ENCODE peak calls at places on chromosomes 5 and 9, in six cellular contexts. One of them, this sample, is unnamed.

GRCh38 chr9:136535070-136535469 is 10.8 kb downstream of the NOTCH1 start:
- DNase-seq in left ventricle myocardium inferior: no peak
- DNase-seq in OCI-LY7: peak; percentile 79
- DNase-seq in colonic mucosa: no peak
- DNase-seq in breast epithelium: no peak
- DNase-seq in heart right ventricle: no peak
- DNase-seq in this sample: no peak

GRCh38 chr9:114546851-114547250 is 40.7 kb upstream of the ATP6V1G1 start:
- DNase-seq in left ventricle myocardium inferior: no peak
- DNase-seq in OCI-LY7: no peak
- DNase-seq in colonic mucosa: no peak
- DNase-seq in breast epithelium: no peak
- DNase-seq in heart right ventricle: no peak
- DNase-seq in this sample: no peak

GRCh38 chr9:105405514-105406131 is 42.2 kb upstream of the FSD1L start:
- DNase-seq in left ventricle myocardium inferior: no peak
- DNase-seq in OCI-LY7: peak; percentile 71
- DNase-seq in colonic mucosa: no peak
- DNase-seq in breast epithelium: no peak
- DNase-seq in heart right ventricle: no peak
- DNase-seq in this sample: peak; percentile 56

GRCh38 chr5:76556511-76557221 is 66.5 kb downstream of the F2RL2 start:
- DNase-seq in left ventricle myocardium inferior: no peak
- DNase-seq in OCI-LY7: peak; percentile 53
- DNase-seq in colonic mucosa: no peak
- DNase-seq in breast epithelium: no peak
- DNase-seq in heart right ventricle: no peak
- DNase-seq in this sample: no peak

GRCh38 chr5:29001666-29002065 is 1963.3 kb upstream of the CDH9 start:
- DNase-seq in left ventricle myocardium inferior: no peak
- DNase-seq in OCI-LY7: no peak
- DNase-seq in colonic mucosa: no peak
- DNase-seq in breast epithelium: no peak
- DNase-seq in heart right ventricle: no peak
- DNase-seq in this sample: no peak

GRCh38 chr5:39138892-39139291 is 64.7 kb upstream of the RICTOR start:
- DNase-seq in left ventricle myocardium inferior: no peak
- DNase-seq in OCI-LY7: no peak
- DNase-seq in colonic mucosa: no peak
- DNase-seq in breast epithelium: no peak
- DNase-seq in heart right ventricle: no peak
- DNase-seq in this sample: peak; percentile 67

GRCh38 chr5:83222906-83223305 is 145.6 kb downstream of the XRCC4 start:
- DNase-seq in left ventricle myocardium inferior: no peak
- DNase-seq in OCI-LY7: no peak
- DNase-seq in colonic mucosa: no peak
- DNase-seq in breast epithelium: no peak
- DNase-seq in heart right ventricle: no peak
- DNase-seq in this sample: no peak

GRCh38 chr5:142641681-142642080 is 44.2 kb downstream of the FGF1 start:
- DNase-seq in left ventricle myocardium inferior: no peak
- DNase-seq in OCI-LY7: no peak
- DNase-seq in colonic mucosa: no peak
- DNase-seq in breast epithelium: no peak
- DNase-seq in heart right ventricle: no peak
- DNase-seq in this sample: no peak

GRCh38 chr9:4375424-4376195 is 75.7 kb upstream of the GLIS3 start:
- DNase-seq in left ventricle myocardium inferior: no peak
- DNase-seq in OCI-LY7: no peak
- DNase-seq in colonic mucosa: no peak
- DNase-seq in breast epithelium: no peak
- DNase-seq in heart right ventricle: no peak
- DNase-seq in this sample: peak; percentile 68

GRCh38 chr9:81665514-81665838 is 23.9 kb downstream of the TLE1 start:
- DNase-seq in left ventricle myocardium inferior: no peak
- DNase-seq in OCI-LY7: no peak
- DNase-seq in colonic mucosa: no peak
- DNase-seq in breast epithelium: no peak
- DNase-seq in heart right ventricle: no peak
- DNase-seq in this sample: no peak
- H3K4me3 ChIP-seq in left ventricle myocardium inferior: peak overlapping the region; percentile 5
- H3K4me3 ChIP-seq in OCI-LY7: no peak overlapping the region
- H3K4me3 ChIP-seq in colonic mucosa: no peak overlapping the region
- H3K4me3 ChIP-seq in breast epithelium: no peak overlapping the region
- H3K4me3 ChIP-seq in heart right ventricle: no peak overlapping the region
- H3K4me3 ChIP-seq in this sample: no peak overlapping the region

GRCh38 chr5:10632110-10632903 is 68.4 kb downstream of the ANKRD33B start:
- DNase-seq in left ventricle myocardium inferior: no peak
- DNase-seq in OCI-LY7: peak; percentile 55
- DNase-seq in colonic mucosa: no peak
- DNase-seq in breast epithelium: no peak
- DNase-seq in heart right ventricle: no peak
- DNase-seq in this sample: peak; percentile 66
- H3K4me3 ChIP-seq in left ventricle myocardium inferior: no peak overlapping the region
- H3K4me3 ChIP-seq in OCI-LY7: peak overlapping the region; percentile 49
- H3K4me3 ChIP-seq in colonic mucosa: no peak overlapping the region
- H3K4me3 ChIP-seq in breast epithelium: no peak overlapping the region
- H3K4me3 ChIP-seq in heart right ventricle: no peak overlapping the region
- H3K4me3 ChIP-seq in this sample: no peak overlapping the region

DNA sequence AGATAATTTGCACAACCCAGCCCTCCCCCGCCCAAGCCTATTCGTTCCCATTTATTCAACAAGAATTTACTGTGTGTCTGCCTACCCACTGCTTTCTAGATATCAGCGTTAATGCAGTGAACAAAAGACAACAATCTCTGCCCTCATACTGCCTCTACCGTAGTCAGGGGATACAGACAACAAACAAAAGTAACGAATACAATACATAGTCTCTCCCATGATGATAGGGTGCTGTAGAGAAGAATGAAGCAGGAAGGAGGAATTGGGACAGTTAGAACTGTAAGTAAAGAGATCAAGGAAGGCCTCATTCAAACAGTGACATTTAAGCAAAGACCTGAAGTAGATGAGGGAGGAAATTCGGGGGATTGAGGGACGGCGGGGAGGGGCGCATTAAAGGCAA is 1.7 kb downstream of the GFM2 start:
- DNase-seq in left ventricle myocardium inferior: no peak
- DNase-seq in OCI-LY7: no peak
- DNase-seq in colonic mucosa: no peak
- DNase-seq in breast epithelium: no peak
- DNase-seq in heart right ventricle: no peak
- DNase-seq in this sample: peak; percentile 15
- H3K4me3 ChIP-seq in left ventricle myocardium inferior: peak overlapping the region; percentile 90
- H3K4me3 ChIP-seq in OCI-LY7: peak overlapping the region; percentile 19
- H3K4me3 ChIP-seq in colonic mucosa: no peak overlapping the region
- H3K4me3 ChIP-seq in breast epithelium: peak overlapping the region; percentile 96
- H3K4me3 ChIP-seq in heart right ventricle: peak overlapping the region; percentile 91
- H3K4me3 ChIP-seq in this sample: no peak overlapping the region

GRCh38 chr9:74672237-74672636 is 175.1 kb downstream of the RORB start:
- DNase-seq in left ventricle myocardium inferior: no peak
- DNase-seq in OCI-LY7: no peak
- DNase-seq in colonic mucosa: no peak
- DNase-seq in breast epithelium: no peak
- DNase-seq in heart right ventricle: no peak
- DNase-seq in this sample: no peak

DNA sequence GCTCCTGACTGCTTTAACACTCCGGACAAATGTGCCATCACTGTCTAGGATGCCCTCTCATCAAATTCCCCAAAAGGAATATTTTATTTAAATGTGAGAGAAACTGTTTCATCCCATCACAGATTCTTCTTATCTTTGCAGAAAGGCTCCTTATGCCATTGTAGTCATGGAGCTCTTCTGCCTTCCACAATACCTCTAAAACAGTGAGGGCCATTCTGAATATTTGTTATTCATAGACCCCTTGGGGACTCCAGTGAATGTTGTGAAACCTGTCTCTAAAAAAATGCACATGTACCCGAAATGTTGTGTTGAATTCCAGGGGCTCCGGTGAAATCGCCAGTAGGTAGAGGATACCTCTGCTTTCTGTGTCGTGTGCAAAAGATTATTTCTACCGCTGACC is 176.9 kb downstream of the RORB start:
- DNase-seq in left ventricle myocardium inferior: no peak
- DNase-seq in OCI-LY7: no peak
- DNase-seq in colonic mucosa: no peak
- DNase-seq in breast epithelium: no peak
- DNase-seq in heart right ventricle: no peak
- DNase-seq in this sample: no peak
- H3K4me3 ChIP-seq in left ventricle myocardium inferior: no peak overlapping the region
- H3K4me3 ChIP-seq in OCI-LY7: no peak overlapping the region
- H3K4me3 ChIP-seq in colonic mucosa: no peak overlapping the region
- H3K4me3 ChIP-seq in breast epithelium: no peak overlapping the region
- H3K4me3 ChIP-seq in heart right ventricle: no peak overlapping the region
- H3K4me3 ChIP-seq in this sample: no peak overlapping the region

GRCh38 chr5:132828846-132829494 is 1.5 kb downstream of the SHROOM1 start:
- DNase-seq in left ventricle myocardium inferior: no peak
- DNase-seq in OCI-LY7: no peak
- DNase-seq in colonic mucosa: peak; percentile 45
- DNase-seq in breast epithelium: no peak
- DNase-seq in heart right ventricle: no peak
- DNase-seq in this sample: no peak
- H3K4me3 ChIP-seq in left ventricle myocardium inferior: peak overlapping the region; percentile 94
- H3K4me3 ChIP-seq in OCI-LY7: no peak overlapping the region
- H3K4me3 ChIP-seq in colonic mucosa: peak overlapping the region; percentile 85
- H3K4me3 ChIP-seq in breast epithelium: peak overlapping the region; percentile 81
- H3K4me3 ChIP-seq in heart right ventricle: peak overlapping the region; percentile 67
- H3K4me3 ChIP-seq in this sample: no peak overlapping the region

GRCh38 chr5:170301149-170301548 is 3.6 kb upstream of the LCP2 start:
- DNase-seq in left ventricle myocardium inferior: no peak
- DNase-seq in OCI-LY7: no peak
- DNase-seq in colonic mucosa: no peak
- DNase-seq in breast epithelium: no peak
- DNase-seq in heart right ventricle: no peak
- DNase-seq in this sample: no peak

GRCh38 chr5:170302729-170303501 is 5.3 kb upstream of the LCP2 start:
- DNase-seq in left ventricle myocardium inferior: peak; percentile 63
- DNase-seq in OCI-LY7: peak; percentile 82
- DNase-seq in colonic mucosa: no peak
- DNase-seq in breast epithelium: no peak
- DNase-seq in heart right ventricle: peak; percentile 66
- DNase-seq in this sample: no peak

GRCh38 chr5:170301901-170302728 is 4.5 kb upstream of the LCP2 start:
- DNase-seq in left ventricle myocardium inferior: no peak
- DNase-seq in OCI-LY7: no peak
- DNase-seq in colonic mucosa: no peak
- DNase-seq in breast epithelium: no peak
- DNase-seq in heart right ventricle: no peak
- DNase-seq in this sample: no peak

GRCh38 chr5:170297589-170298462 is at the start of gene LCP2:
- DNase-seq in left ventricle myocardium inferior: no peak
- DNase-seq in OCI-LY7: peak; percentile 18
- DNase-seq in colonic mucosa: no peak
- DNase-seq in breast epithelium: no peak
- DNase-seq in heart right ventricle: no peak
- DNase-seq in this sample: no peak

GRCh38 chr5:170300361-170301013 is 2.9 kb upstream of the LCP2 start:
- DNase-seq in left ventricle myocardium inferior: no peak
- DNase-seq in OCI-LY7: no peak
- DNase-seq in colonic mucosa: no peak
- DNase-seq in breast epithelium: no peak
- DNase-seq in heart right ventricle: no peak
- DNase-seq in this sample: no peak
- H3K4me3 ChIP-seq in left ventricle myocardium inferior: no peak overlapping the region
- H3K4me3 ChIP-seq in OCI-LY7: no peak overlapping the region
- H3K4me3 ChIP-seq in colonic mucosa: no peak overlapping the region
- H3K4me3 ChIP-seq in breast epithelium: no peak overlapping the region
- H3K4me3 ChIP-seq in heart right ventricle: no peak overlapping the region
- H3K4me3 ChIP-seq in this sample: no peak overlapping the region

DNA sequence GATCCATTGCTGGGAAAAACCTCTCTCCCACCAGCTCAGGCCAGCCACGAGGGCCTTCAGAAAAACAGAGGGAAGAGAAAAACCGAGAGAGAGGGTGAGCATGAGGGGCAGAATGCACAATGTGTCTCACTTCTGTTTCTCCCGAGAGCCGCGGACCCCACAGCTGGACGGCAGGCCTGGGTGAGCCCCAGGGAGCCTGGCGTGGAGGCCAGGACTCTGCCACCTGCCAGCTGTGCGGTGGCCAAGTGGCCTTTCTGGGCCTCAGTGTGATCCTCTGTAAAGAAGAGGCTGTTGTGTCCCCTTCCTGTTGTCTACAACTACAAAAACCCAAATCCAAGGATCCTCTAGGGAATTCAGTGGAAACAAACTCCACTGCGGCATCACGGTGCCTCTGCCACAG is 179.3 kb downstream of the PAX5 start:
- DNase-seq in left ventricle myocardium inferior: no peak
- DNase-seq in OCI-LY7: no peak
- DNase-seq in colonic mucosa: no peak
- DNase-seq in breast epithelium: no peak
- DNase-seq in heart right ventricle: no peak
- DNase-seq in this sample: no peak
- H3K4me3 ChIP-seq in left ventricle myocardium inferior: no peak overlapping the region
- H3K4me3 ChIP-seq in OCI-LY7: no peak overlapping the region
- H3K4me3 ChIP-seq in colonic mucosa: no peak overlapping the region
- H3K4me3 ChIP-seq in breast epithelium: no peak overlapping the region
- H3K4me3 ChIP-seq in heart right ventricle: no peak overlapping the region
- H3K4me3 ChIP-seq in this sample: no peak overlapping the region

DNA sequence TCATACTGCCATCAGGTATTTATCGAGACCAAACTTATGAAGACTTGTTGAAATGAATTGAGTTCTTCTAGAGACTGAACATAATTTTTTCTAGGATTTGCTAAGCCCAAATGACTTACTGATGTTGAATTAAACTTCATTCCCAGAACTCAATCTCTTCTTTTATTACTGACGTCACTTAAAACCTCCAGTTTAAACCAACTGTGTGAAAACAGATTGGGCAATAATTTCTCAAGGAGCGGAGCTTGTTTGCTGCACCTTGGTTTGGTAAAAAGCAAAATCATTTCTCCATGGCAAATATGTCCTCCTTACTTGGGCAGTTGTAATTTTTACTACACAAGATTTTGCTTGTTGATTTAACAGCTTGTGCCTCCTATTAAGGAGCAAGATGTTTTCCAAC is 37.4 kb downstream of the CFAP90 start:
- DNase-seq in left ventricle myocardium inferior: no peak
- DNase-seq in OCI-LY7: no peak
- DNase-seq in colonic mucosa: no peak
- DNase-seq in breast epithelium: no peak
- DNase-seq in heart right ventricle: no peak
- DNase-seq in this sample: no peak
- H3K4me3 ChIP-seq in left ventricle myocardium inferior: no peak overlapping the region
- H3K4me3 ChIP-seq in OCI-LY7: no peak overlapping the region
- H3K4me3 ChIP-seq in colonic mucosa: no peak overlapping the region
- H3K4me3 ChIP-seq in breast epithelium: no peak overlapping the region
- H3K4me3 ChIP-seq in heart right ventricle: no peak overlapping the region
- H3K4me3 ChIP-seq in this sample: no peak overlapping the region

GRCh38 chr5:470961-471749 is 28.2 kb downstream of the EXOC3 start:
- DNase-seq in left ventricle myocardium inferior: peak; percentile 11
- DNase-seq in OCI-LY7: no peak
- DNase-seq in colonic mucosa: no peak
- DNase-seq in breast epithelium: peak; percentile 45
- DNase-seq in heart right ventricle: peak; percentile 14
- DNase-seq in this sample: no peak
- H3K4me3 ChIP-seq in left ventricle myocardium inferior: peak overlapping the region; percentile 99
- H3K4me3 ChIP-seq in OCI-LY7: peak overlapping the region; percentile 76
- H3K4me3 ChIP-seq in colonic mucosa: no peak overlapping the region
- H3K4me3 ChIP-seq in breast epithelium: no peak overlapping the region
- H3K4me3 ChIP-seq in heart right ventricle: no peak overlapping the region
- H3K4me3 ChIP-seq in this sample: no peak overlapping the region

DNA sequence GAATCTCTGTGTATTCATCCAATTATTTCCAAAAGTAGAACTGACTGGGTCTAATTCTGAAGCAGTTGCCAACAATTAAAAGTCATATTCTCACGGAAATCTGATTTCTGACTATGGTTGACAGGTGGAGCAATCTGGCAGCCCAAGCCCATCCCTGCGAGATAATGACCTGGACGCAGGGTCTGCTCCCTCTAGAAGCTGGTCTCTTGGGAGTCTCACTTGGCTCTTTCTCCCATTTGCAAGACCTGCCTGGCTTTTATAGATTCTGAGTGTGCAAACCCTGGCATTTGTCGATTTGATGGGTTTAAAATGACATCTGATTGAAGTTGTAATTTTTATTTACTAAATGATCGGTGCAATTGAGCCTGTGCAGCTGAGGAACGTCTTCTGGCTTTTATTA is 49.4 kb upstream of the NEURL1B start:
- DNase-seq in left ventricle myocardium inferior: no peak
- DNase-seq in OCI-LY7: no peak
- DNase-seq in colonic mucosa: no peak
- DNase-seq in breast epithelium: no peak
- DNase-seq in heart right ventricle: no peak
- DNase-seq in this sample: no peak
- H3K4me3 ChIP-seq in left ventricle myocardium inferior: no peak overlapping the region
- H3K4me3 ChIP-seq in OCI-LY7: no peak overlapping the region
- H3K4me3 ChIP-seq in colonic mucosa: no peak overlapping the region
- H3K4me3 ChIP-seq in breast epithelium: no peak overlapping the region
- H3K4me3 ChIP-seq in heart right ventricle: no peak overlapping the region
- H3K4me3 ChIP-seq in this sample: no peak overlapping the region

This sample was measured in astrocyte of the spinal cord.